ENCODE peak calls at places on chromosome 13, in eight cellular contexts. T is tibial artery; O is right atrium auricular region; J is cardiac muscle cell; P is iPS DF 6.9; U is MM.1S; Y is neuronal stem cell; B is CD8-positive, alpha-beta memory T cell. L is an unnamed sample.

GRCh38 chr13:37492061-37492460 is 106.5 kb downstream of the POSTN start:
- DNase-seq in T (no peak), O (no peak), J (no peak), P (no peak), U (no peak), Y (no peak), B (no peak), L (no peak)

GRCh38 chr13:97627566-97627965 is 193.6 kb downstream of the RAP2A start:
- DNase-seq in T (peak; percentile 62), O (peak; percentile 74), J (peak; percentile 96), P (peak; percentile 13), U (no peak), Y (no peak), B (no peak), L (peak; percentile 30)

GRCh38 chr13:42373048-42373812 is 101.3 kb downstream of the AKAP11 start:
- DNase-seq in T (no peak), O (no peak), J (no peak), P (no peak), U (no peak), Y (no peak), B (no peak), L (no peak)

GRCh38 chr13:51958217-51958547 is 53.1 kb downstream of the ATP7B start:
- DNase-seq in T (no peak), O (no peak), J (no peak), P (no peak), U (no peak), Y (no peak), B (no peak), L (peak; percentile 78)

GRCh38 chr13:50691176-50691681 is 152.3 kb downstream of the DLEU7 start:
- DNase-seq in T (no peak), O (no peak), J (peak; percentile 65), P (no peak), U (peak; percentile 36), Y (no peak), B (no peak), L (no peak)

GRCh38 chr13:99617474-99618255 is 116.4 kb downstream of the TM9SF2 start:
- DNase-seq in T (peak; percentile 46), O (no peak), J (peak; percentile 70), P (no peak), U (no peak), Y (peak; percentile 48), B (no peak), L (peak; percentile 50)

GRCh38 chr13:75798353-75799245 is 162.5 kb downstream of the LMO7 start:
- DNase-seq in T (no peak), O (no peak), J (peak; percentile 35), P (no peak), U (no peak), Y (no peak), B (no peak), L (peak; percentile 38)

GRCh38 chr13:78881746-78882145 is 222.8 kb upstream of the OBI1 start:
- DNase-seq in T (no peak), O (no peak), J (no peak), P (no peak), U (no peak), Y (no peak), B (no peak), L (no peak)

GRCh38 chr13:73069206-73069815 is 10.5 kb downstream of the KLF5 start:
- DNase-seq in T (no peak), O (no peak), J (no peak), P (no peak), U (no peak), Y (no peak), B (no peak), L (no peak)

GRCh38 chr13:83765796-83766195 is 116.5 kb downstream of the SLITRK1 start:
- DNase-seq in T (no peak), O (no peak), J (no peak), P (no peak), U (no peak), Y (no peak), B (no peak), L (no peak)

GRCh38 chr13:62033932-62034331 is 618.3 kb upstream of the PCDH20 start:
- DNase-seq in T (no peak), O (no peak), J (no peak), P (no peak), U (no peak), Y (no peak), B (no peak), L (no peak)

GRCh38 chr13:67515895-67516294 is 285.8 kb upstream of the PCDH9 start:
- DNase-seq in T (no peak), O (no peak), J (no peak), P (no peak), U (peak; percentile 71), Y (no peak), B (no peak), L (no peak)

GRCh38 chr13:104641309-104641708 is 1575.1 kb upstream of the SLC10A2 start:
- DNase-seq in T (no peak), O (no peak), J (peak; percentile 3), P (no peak), U (no peak), Y (no peak), B (no peak), L (no peak)

GRCh38 chr13:45242524-45242923 is 41.7 kb upstream of the KCTD4 start:
- DNase-seq in T (no peak), O (no peak), J (no peak), P (no peak), U (no peak), Y (no peak), B (no peak), L (no peak)

GRCh38 chr13:98919566-98919965 is 58.3 kb downstream of the DOCK9 start:
- DNase-seq in T (no peak), O (no peak), J (no peak), P (no peak), U (no peak), Y (no peak), B (no peak), L (no peak)

GRCh38 chr13:82938644-82939043 is 943.6 kb downstream of the SLITRK1 start:
- DNase-seq in T (no peak), O (no peak), J (no peak), P (no peak), U (no peak), Y (no peak), B (peak; percentile 38), L (no peak)

GRCh38 chr13:38602261-38602660 is 84.6 kb upstream of the FREM2 start:
- DNase-seq in T (no peak), O (no peak), J (peak; percentile 15), P (no peak), U (no peak), Y (no peak), B (no peak), L (no peak)

GRCh38 chr13:99388334-99388923 is 81.2 kb upstream of the GPR183 start:
- DNase-seq in T (no peak), O (peak; percentile 48), J (no peak), P (no peak), U (no peak), Y (no peak), B (no peak), L (peak; percentile 6)

GRCh38 chr13:101817898-101818297 is 365.4 kb downstream of the ITGBL1 start:
- DNase-seq in T (no peak), O (no peak), J (no peak), P (no peak), U (no peak), Y (no peak), B (no peak), L (no peak)

GRCh38 chr13:70107498-70108271 is at the start of gene ATXN8OS:
- DNase-seq in T (no peak), O (no peak), J (no peak), P (no peak), U (no peak), Y (peak; percentile 23), B (peak; percentile 43), L (no peak)

DNA sequence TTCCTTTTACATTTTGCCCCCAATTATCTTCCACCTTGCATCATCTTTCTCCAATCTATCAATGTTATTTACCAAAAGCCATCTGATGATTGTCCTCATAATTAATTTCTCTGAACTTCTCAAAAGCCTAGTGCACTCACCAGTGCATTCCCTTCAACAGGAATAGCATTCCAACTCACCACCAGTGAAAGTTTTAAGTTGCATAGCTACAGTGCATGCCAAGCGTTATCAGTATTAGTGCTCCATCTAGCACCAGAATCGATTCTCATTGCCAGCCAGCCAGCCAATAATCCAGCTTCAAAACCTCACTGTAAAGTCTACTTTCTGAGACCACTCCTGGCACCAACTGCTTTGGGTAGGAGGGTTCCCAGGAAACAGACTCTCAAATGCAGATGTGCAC is 7.4 kb downstream of the MYCBP2 start:
- DNase-seq in T (no peak), O (no peak), J (no peak), P (no peak), U (no peak), Y (no peak), B (no peak), L (no peak)
- H3K9me3 ChIP-seq in T (no peaks in the 10 kb centered on the region), O (no peaks in the 10 kb centered on the region), J (no peaks in the 10 kb centered on the region), P (no peaks in the 10 kb centered on the region), U (no peaks in the 10 kb centered on the region), Y (no peaks in the 10 kb centered on the region), B (no peaks in the 10 kb centered on the region), L (no peaks in the 10 kb centered on the region)

DNA sequence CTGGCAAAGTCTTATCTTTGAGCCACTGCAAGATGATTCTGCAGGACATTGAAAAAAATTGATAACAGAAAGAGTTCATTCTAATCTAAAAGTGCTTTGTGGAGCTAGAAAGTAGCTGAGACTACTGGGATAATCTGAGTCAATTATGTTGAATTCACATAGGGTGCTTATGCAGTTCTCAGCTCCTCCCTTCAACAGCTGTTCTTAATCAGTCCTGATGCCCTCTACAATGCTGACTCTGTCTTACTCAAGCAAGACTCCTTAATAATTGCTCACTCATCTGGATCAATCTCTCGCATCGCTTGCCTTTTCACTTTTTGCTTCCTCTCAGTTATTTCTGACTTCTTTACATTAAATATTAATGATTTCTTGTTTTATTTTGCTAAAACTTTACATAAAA is 182.1 kb downstream of the PCDH17 start:
- DNase-seq in T (no peak), O (no peak), J (no peak), P (no peak), U (no peak), Y (peak; percentile 18), B (no peak), L (no peak)
- H3K9me3 ChIP-seq in T (no peaks in the 10 kb centered on the region), O (no peaks in the 10 kb centered on the region), J (no peaks in the 10 kb centered on the region), P (no peaks in the 10 kb centered on the region), U (no peaks in the 10 kb centered on the region), Y (no peaks in the 10 kb centered on the region), B (no peaks in the 10 kb centered on the region), L (no peaks in the 10 kb centered on the region)

DNA sequence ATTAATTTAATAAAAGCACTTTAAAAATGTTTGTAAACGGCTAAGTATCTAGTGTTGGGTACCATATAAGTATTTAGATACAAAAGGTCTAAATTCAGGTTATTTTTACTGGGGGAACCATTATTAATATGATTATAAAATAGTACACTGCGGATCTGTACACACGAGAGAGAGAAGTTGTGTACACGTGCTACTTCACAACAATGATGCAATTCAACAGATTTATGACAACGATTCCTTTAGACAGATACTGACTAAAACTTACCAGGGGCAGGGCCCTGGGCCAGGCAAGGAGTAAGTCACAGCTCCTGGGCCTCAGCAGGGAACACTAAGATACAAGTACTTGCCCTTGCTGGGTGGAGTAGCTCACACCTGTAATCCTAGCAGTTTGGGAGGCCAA is 29.1 kb upstream of the TPTE2 start:
- DNase-seq in T (no peak), O (no peak), J (no peak), P (no peak), U (no peak), Y (no peak), B (no peak), L (no peak)
- H3K9me3 ChIP-seq in T (no peaks in the 10 kb centered on the region), O (no peaks in the 10 kb centered on the region), J (no peaks in the 10 kb centered on the region), P (peaks cover under 1% of the 10 kb centered on the region), U (no peaks in the 10 kb centered on the region), Y (peaks cover 15% of the 10 kb centered on the region), B (no peaks in the 10 kb centered on the region), L (no peaks in the 10 kb centered on the region)

DNA sequence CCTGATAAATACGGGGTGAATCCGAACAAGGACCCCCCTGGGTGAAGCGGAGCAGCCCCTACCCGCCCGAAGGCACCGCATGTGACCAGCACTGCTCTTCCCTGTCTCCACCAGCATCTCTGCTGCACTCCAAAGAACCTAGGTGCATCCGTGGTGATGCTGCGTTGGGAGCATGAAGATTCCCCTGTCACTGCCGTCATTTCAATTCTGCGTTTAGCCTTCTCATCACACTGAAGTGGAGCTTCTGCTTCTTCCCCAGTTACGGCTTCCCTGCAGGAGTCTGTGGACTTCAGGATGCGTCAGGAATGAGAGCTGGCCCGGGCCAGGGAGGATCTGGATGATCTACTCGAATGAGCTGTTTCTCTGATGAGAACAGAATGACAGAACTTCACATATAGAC is 47.9 kb downstream of the SPACA7 start:
- DNase-seq in T (no peak), O (no peak), J (no peak), P (no peak), U (no peak), Y (no peak), B (no peak), L (no peak)
- H3K9me3 ChIP-seq in T (peaks cover 35% of the 10 kb centered on the region), O (peaks cover 52% of the 10 kb centered on the region), J (no peaks in the 10 kb centered on the region), P (peaks cover 1% of the 10 kb centered on the region), U (no peaks in the 10 kb centered on the region), Y (peaks cover 12% of the 10 kb centered on the region), B (no peaks in the 10 kb centered on the region), L (no peaks in the 10 kb centered on the region)